ENCODE peak calls at places on chromosomes 11 and 22, in four cellular contexts. One of them, this sample, is unnamed.

GRCh38 chr11:7563269-7563668 is 49.5 kb downstream of the PPFIBP2 start:
- DNase-seq in stimulated activated CD8-positive, alpha-beta memory T cell treated with anti-CD3 and anti-CD28 coated beads, Interleukin-12 subunit alpha, Interleukin-12 subunit beta, amount 100 ng/mL, for 4 hours: no peak
- DNase-seq in G401: no peak
- DNase-seq in NAMALWA: no peak
- DNase-seq in this sample: no peak

GRCh38 chr11:73393479-73394415 is 17.5 kb downstream of the RELT start:
- DNase-seq in stimulated activated CD8-positive, alpha-beta memory T cell treated with anti-CD3 and anti-CD28 coated beads, Interleukin-12 subunit alpha, Interleukin-12 subunit beta, amount 100 ng/mL, for 4 hours: peak
- DNase-seq in G401: peak
- DNase-seq in NAMALWA: peak
- DNase-seq in this sample: peak

GRCh38 chr11:76208829-76209670 is 2.7 kb upstream of the WNT11 start:
- DNase-seq in stimulated activated CD8-positive, alpha-beta memory T cell treated with anti-CD3 and anti-CD28 coated beads, Interleukin-12 subunit alpha, Interleukin-12 subunit beta, amount 100 ng/mL, for 4 hours: peak
- DNase-seq in G401: peak
- DNase-seq in NAMALWA: peak
- DNase-seq in this sample: peak

GRCh38 chr11:20790622-20791021 is 121.2 kb downstream of the NELL1 start:
- DNase-seq in stimulated activated CD8-positive, alpha-beta memory T cell treated with anti-CD3 and anti-CD28 coated beads, Interleukin-12 subunit alpha, Interleukin-12 subunit beta, amount 100 ng/mL, for 4 hours: no peak
- DNase-seq in G401: no peak
- DNase-seq in NAMALWA: peak
- DNase-seq in this sample: no peak

GRCh38 chr11:74532496-74533246 is 39.1 kb upstream of the LIPT2 start:
- DNase-seq in stimulated activated CD8-positive, alpha-beta memory T cell treated with anti-CD3 and anti-CD28 coated beads, Interleukin-12 subunit alpha, Interleukin-12 subunit beta, amount 100 ng/mL, for 4 hours: no peak
- DNase-seq in G401: no peak
- DNase-seq in NAMALWA: no peak
- DNase-seq in this sample: no peak

GRCh38 chr11:61760946-61761345 is 8.5 kb downstream of the MYRF start:
- DNase-seq in stimulated activated CD8-positive, alpha-beta memory T cell treated with anti-CD3 and anti-CD28 coated beads, Interleukin-12 subunit alpha, Interleukin-12 subunit beta, amount 100 ng/mL, for 4 hours: no peak
- DNase-seq in G401: no peak
- DNase-seq in NAMALWA: no peak
- DNase-seq in this sample: no peak

GRCh38 chr11:33507967-33508366 is 192.7 kb downstream of the C11orf91 start:
- DNase-seq in stimulated activated CD8-positive, alpha-beta memory T cell treated with anti-CD3 and anti-CD28 coated beads, Interleukin-12 subunit alpha, Interleukin-12 subunit beta, amount 100 ng/mL, for 4 hours: no peak
- DNase-seq in G401: no peak
- DNase-seq in NAMALWA: no peak
- DNase-seq in this sample: no peak

GRCh38 chr11:34827239-34827638 is 88.9 kb downstream of the APIP start:
- DNase-seq in stimulated activated CD8-positive, alpha-beta memory T cell treated with anti-CD3 and anti-CD28 coated beads, Interleukin-12 subunit alpha, Interleukin-12 subunit beta, amount 100 ng/mL, for 4 hours: no peak
- DNase-seq in G401: no peak
- DNase-seq in NAMALWA: no peak
- DNase-seq in this sample: no peak

GRCh38 chr22:19432092-19432844 is at the start of gene MRPL40:
- DNase-seq in stimulated activated CD8-positive, alpha-beta memory T cell treated with anti-CD3 and anti-CD28 coated beads, Interleukin-12 subunit alpha, Interleukin-12 subunit beta, amount 100 ng/mL, for 4 hours: peak
- DNase-seq in G401: peak
- DNase-seq in NAMALWA: peak
- DNase-seq in this sample: peak

GRCh38 chr22:36088292-36088691 is 59.7 kb upstream of the RBFOX2 start:
- DNase-seq in stimulated activated CD8-positive, alpha-beta memory T cell treated with anti-CD3 and anti-CD28 coated beads, Interleukin-12 subunit alpha, Interleukin-12 subunit beta, amount 100 ng/mL, for 4 hours: no peak
- DNase-seq in G401: no peak
- DNase-seq in NAMALWA: no peak
- DNase-seq in this sample: no peak